ENCODE peak calls at places on chromosomes 12 and 14, in ten cellular contexts. K is lower leg skin, P is sigmoid colon, I is mucosa of descending colon, W is OCI-LY7, D is GM23248, R is psoas muscle, G is tibial nerve, Q is H7, L is endothelial cell of umbilical vein. T is an unnamed sample.
A peak's percentile ranks its signal among the peaks of the same experiment; 100 is the strongest.

GRCh38 chr14:67646136-67646535 is 26.4 kb downstream of the ARG2 start:
- DNase-seq in K (no peak), P (no peak), I (no peak), W (no peak), D (no peak), R (no peak), G (no peak), Q (no peak), L (no peak), T (no peak)

GRCh38 chr12:87469295-87469694 is 559.9 kb downstream of the C12orf50 start:
- DNase-seq in K (no peak), P (no peak), I (no peak), W (no peak), D (no peak), R (no peak), G (no peak), Q (no peak), L (no peak), T (no peak)

GRCh38 chr12:117047810-117048584 is 51.2 kb downstream of the TESC start:
- DNase-seq in K (no peak), P (no peak), I (no peak), W (no peak), D (no peak), R (no peak), G (no peak), Q (peak; percentile 70), L (peak; percentile 23), T (no peak)

GRCh38 chr14:74945852-74946658 is 9.3 kb downstream of the PGF start:
- DNase-seq in K (peak; percentile 95), P (peak; percentile 88), I (peak; percentile 71), W (peak; percentile 79), D (peak; percentile 71), R (peak; percentile 78), G (peak; percentile 70), Q (peak; percentile 98), L (peak; percentile 69), T (no peak)

GRCh38 chr12:120417917-120418316 is 20.0 kb upstream of the COX6A1 start:
- DNase-seq in K (no peak), P (no peak), I (no peak), W (no peak), D (no peak), R (no peak), G (no peak), Q (no peak), L (no peak), T (no peak)

GRCh38 chr12:126944684-126945083 is 1322.3 kb upstream of the TMEM132C start:
- DNase-seq in K (no peak), P (no peak), I (no peak), W (no peak), D (peak; percentile 20), R (no peak), G (no peak), Q (no peak), L (no peak), T (no peak)

GRCh38 chr12:118052324-118053070 is 8.5 kb downstream of the WSB2 start:
- DNase-seq in K (peak; percentile 91), P (peak; percentile 88), I (peak; percentile 74), W (no peak), D (peak; percentile 96), R (peak; percentile 79), G (peak; percentile 83), Q (no peak), L (peak; percentile 96), T (no peak)

GRCh38 chr12:103160622-103161021 is 203.1 kb downstream of the ASCL1 start:
- DNase-seq in K (no peak), P (no peak), I (no peak), W (no peak), D (no peak), R (no peak), G (no peak), Q (no peak), L (no peak), T (no peak)

GRCh38 chr12:111636209-111636928 is 37.3 kb upstream of the ATXN2 start:
- DNase-seq in K (peak; percentile 91), P (peak; percentile 90), I (peak; percentile 49), W (no peak), D (peak; percentile 74), R (peak; percentile 67), G (peak; percentile 39), Q (peak; percentile 70), L (peak; percentile 55), T (peak; percentile 91)

GRCh38 chr12:65449400-65449799 is 170.9 kb downstream of the MSRB3 start:
- DNase-seq in K (no peak), P (no peak), I (no peak), W (no peak), D (peak; percentile 67), R (no peak), G (no peak), Q (no peak), L (no peak), T (no peak)

GRCh38 chr12:51160814-51161459 is 12.0 kb downstream of the TFCP2 start:
- DNase-seq in K (no peak), P (no peak), I (no peak), W (no peak), D (peak; percentile 29), R (no peak), G (no peak), Q (no peak), L (no peak), T (no peak)

GRCh38 chr14:102516531-102517411 is 7.2 kb upstream of the ANKRD9 start:
- DNase-seq in K (peak; percentile 90), P (peak; percentile 78), I (peak; percentile 69), W (peak; percentile 46), D (peak; percentile 55), R (peak; percentile 61), G (no peak), Q (peak; percentile 98), L (peak; percentile 42), T (no peak)

GRCh38 chr12:91523831-91524230 is 341.2 kb upstream of the DCN start:
- DNase-seq in K (no peak), P (no peak), I (no peak), W (no peak), D (no peak), R (no peak), G (no peak), Q (peak; percentile 16), L (no peak), T (no peak)

GRCh38 chr14:92039720-92040430 is at the start of gene TRIP11:
- DNase-seq in K (peak; percentile 98), P (peak; percentile 96), I (peak; percentile 97), W (peak; percentile 94), D (peak; percentile 98), R (peak; percentile 96), G (peak; percentile 79), Q (peak; percentile 91), L (peak; percentile 94), T (no peak)

GRCh38 chr12:121803861-121804416 is at the start of gene SETD1B:
- DNase-seq in K (peak; percentile 90), P (peak; percentile 85), I (peak; percentile 84), W (peak; percentile 79), D (peak; percentile 75), R (peak; percentile 58), G (no peak), Q (peak; percentile 86), L (peak; percentile 33), T (no peak)

GRCh38 chr14:54366726-54367707 is 29.8 kb upstream of the CDKN3 start:
- DNase-seq in K (no peak), P (no peak), I (no peak), W (peak; percentile 65), D (peak; percentile 69), R (no peak), G (no peak), Q (no peak), L (peak; percentile 69), T (peak; percentile 69)

GRCh38 chr12:128969480-128970055 is 116.3 kb downstream of the GLT1D1 start:
- DNase-seq in K (no peak), P (no peak), I (no peak), W (peak; percentile 52), D (no peak), R (no peak), G (no peak), Q (peak; percentile 91), L (no peak), T (no peak)

GRCh38 chr12:94202245-94203180 is 54.1 kb downstream of the PLXNC1 start:
- DNase-seq in K (no peak), P (no peak), I (no peak), W (peak; percentile 25), D (no peak), R (no peak), G (no peak), Q (no peak), L (no peak), T (no peak)

GRCh38 chr14:36847366-36847765 is 185.7 kb downstream of the PAX9 start:
- DNase-seq in K (no peak), P (no peak), I (no peak), W (no peak), D (no peak), R (no peak), G (no peak), Q (no peak), L (no peak), T (no peak)

GRCh38 chr12:5778823-5779222 is 166.2 kb downstream of the ANO2 start:
- DNase-seq in K (no peak), P (no peak), I (no peak), W (no peak), D (no peak), R (no peak), G (no peak), Q (no peak), L (no peak), T (no peak)
- H3K4me3 ChIP-seq in K (no peak overlapping the region), P (no peak overlapping the region), I (no peak overlapping the region), W (no peak overlapping the region), D (no peak overlapping the region), R (no peak overlapping the region), G (no peak overlapping the region), Q (no peak overlapping the region), L (no peak overlapping the region), T (no peak overlapping the region)

GRCh38 chr12:75900781-75901254 is 130.8 kb downstream of the PHLDA1 start:
- DNase-seq in K (no peak), P (no peak), I (no peak), W (no peak), D (no peak), R (no peak), G (no peak), Q (no peak), L (no peak), T (no peak)
- H3K4me3 ChIP-seq in K (no peak overlapping the region), P (no peak overlapping the region), I (no peak overlapping the region), W (no peak overlapping the region), D (no peak overlapping the region), R (no peak overlapping the region), G (no peak overlapping the region), Q (no peak overlapping the region), L (no peak overlapping the region), T (no peak overlapping the region)

DNA sequence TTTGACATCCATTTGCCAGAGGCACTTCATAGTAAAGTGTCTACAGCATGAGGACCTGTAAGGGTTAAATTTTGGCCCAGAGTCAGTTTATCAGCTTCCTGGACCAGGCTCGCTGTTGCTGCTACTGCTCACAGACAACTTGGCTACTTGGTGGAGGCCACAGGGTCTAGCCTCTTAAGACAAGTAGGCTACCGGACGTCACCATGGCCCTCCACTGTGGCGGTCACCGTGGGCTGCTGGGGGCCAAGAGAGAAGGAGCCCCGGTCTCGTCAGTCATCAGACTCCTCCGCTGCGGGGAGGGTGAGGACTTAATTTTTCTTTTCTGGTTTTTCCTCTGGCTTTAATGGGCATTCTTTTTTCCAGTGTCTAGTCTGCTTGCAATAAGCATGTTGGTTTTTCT is 117.3 kb upstream of the PZP start:
- DNase-seq in K (no peak), P (no peak), I (no peak), W (no peak), D (no peak), R (no peak), G (no peak), Q (no peak), L (no peak), T (no peak)
- H3K4me3 ChIP-seq in K (no peak overlapping the region), P (no peak overlapping the region), I (no peak overlapping the region), W (no peak overlapping the region), D (no peak overlapping the region), R (no peak overlapping the region), G (no peak overlapping the region), Q (no peak overlapping the region), L (no peak overlapping the region), T (no peak overlapping the region)

GRCh38 chr12:132601171-132601883 is 9.1 kb downstream of the LRCOL1 start:
- DNase-seq in K (no peak), P (no peak), I (peak; percentile 49), W (no peak), D (no peak), R (no peak), G (no peak), Q (peak; percentile 62), L (no peak), T (no peak)
- H3K4me3 ChIP-seq in K (no peak overlapping the region), P (no peak overlapping the region), I (no peak overlapping the region), W (no peak overlapping the region), D (no peak overlapping the region), R (peak overlapping the region; percentile 59), G (no peak overlapping the region), Q (no peak overlapping the region), L (no peak overlapping the region), T (peak overlapping the region; percentile 49)

T was measured in vagina.